ENCODE peak calls at places on chromosomes 4 and X, in five cellular contexts. A is BE2C; S is psoas muscle; X is naive thymus-derived CD4-positive, alpha-beta T cell; B is NT2/D1. F is an unnamed sample. For H3K36me3, the result is how much of the 10 kb centered on the place peaks cover.

GRCh38 chrX:16319929-16320328 is 152.6 kb downstream of the MAGEB17 start:
- DNase-seq in S (no peak), B (no peak), A (no peak), X (no peak), F (no peak)

GRCh38 chr4:72568959-72569718 is at the start of gene ADAMTS3:
- DNase-seq in X (no peak), S (peak), A (peak), B (peak), F (peak)

GRCh38 chrX:129235903-129236302 is 287.4 kb downstream of the SMARCA1 start:
- DNase-seq in S (no peak), X (no peak), B (no peak), A (no peak), F (peak)

GRCh38 chr4:53150631-53151488 is 215.0 kb downstream of the SCFD2 start:
- DNase-seq in A (no peak), B (no peak), X (no peak), S (no peak), F (no peak)

GRCh38 chr4:150395872-150396271 is 186.1 kb upstream of the MAB21L2 start:
- DNase-seq in B (no peak), S (no peak), X (no peak), A (no peak), F (no peak)

GRCh38 chr4:94325835-94326234 is 16.8 kb downstream of the HPGDS start:
- DNase-seq in B (no peak), X (no peak), S (no peak), A (no peak), F (no peak)

GRCh38 chr4:187965726-187966125 is 29.8 kb upstream of the ZFP42 start:
- DNase-seq in A (no peak), B (no peak), X (no peak), S (no peak), F (no peak)

GRCh38 chr4:78938474-78938867 is 767 bp downstream of the PAQR3 start:
- DNase-seq in B (no peak), S (no peak), X (no peak), A (no peak), F (no peak)

GRCh38 chrX:16188687-16189086 is 21.4 kb downstream of the MAGEB17 start:
- DNase-seq in X (no peak), S (no peak), A (no peak), B (no peak), F (no peak)

GRCh38 chr4:185224597-185224996 is 15.2 kb downstream of the SNX25 start:
- DNase-seq in S (no peak), A (no peak), B (no peak), X (no peak), F (no peak)

GRCh38 chr4:132227349-132228165 is 921.5 kb upstream of the PCDH10 start:
- DNase-seq in S (no peak), A (peak), X (no peak), B (peak), F (peak)

GRCh38 chr4:48035952-48036351 is 19.4 kb downstream of the NIPAL1 start:
- DNase-seq in B (no peak), A (no peak), X (no peak), S (no peak), F (no peak)

GRCh38 chrX:102711872-102712215 is 404 bp upstream of the GPRASP2 start:
- DNase-seq in S (no peak), A (no peak), X (no peak), B (no peak), F (no peak)
- H3K4me3 ChIP-seq in S (peak), A (peak), X (peak), B (peak), F (peak)

GRCh38 chrX:47245156-47245555 is 12.3 kb downstream of the USP11 start:
- DNase-seq in S (no peak), A (no peak), X (no peak), B (no peak), F (no peak)
- H3K36me3 ChIP-seq in S (half or more), A (under half), X (half or more), B (half or more), F (under half)

GRCh38 chr4:87525636-87526035 is 3.5 kb downstream of the SPARCL1 start:
- DNase-seq in S (no peak), X (no peak), A (no peak), B (no peak), F (no peak)
- H3K4me3 ChIP-seq in S (peak), X (no peak), A (no peak), B (no peak), F (no peak)

GRCh38 chr4:128865132-128865531 is 55.6 kb downstream of the JADE1 start:
- DNase-seq in A (no peak), B (no peak), S (no peak), X (no peak), F (no peak)

GRCh38 chr4:128866281-128866680 is 56.8 kb downstream of the JADE1 start:
- DNase-seq in B (no peak), A (no peak), X (no peak), S (no peak), F (no peak)

GRCh38 chr4:128861856-128862518 is 52.5 kb downstream of the JADE1 start:
- DNase-seq in S (no peak), X (peak), B (no peak), A (no peak), F (no peak)

GRCh38 chr4:128862608-128863313 is 53.3 kb downstream of the JADE1 start:
- DNase-seq in X (peak), S (no peak), A (no peak), B (no peak), F (peak)

GRCh38 chr4:128863314-128864075 is 54.0 kb downstream of the JADE1 start:
- DNase-seq in X (peak), S (peak), A (peak), B (peak), F (peak)
- H3K36me3 ChIP-seq in X (under half), S (half or more), A (half or more), B (half or more), F (half or more)

GRCh38 chrX:118727686-118728339 is 407 bp downstream of the IL13RA1 start:
- DNase-seq in A (peak), B (no peak), S (peak), X (no peak), F (no peak)

GRCh38 chrX:118724775-118725174 is 2.6 kb upstream of the IL13RA1 start:
- DNase-seq in A (no peak), S (no peak), B (no peak), X (no peak), F (no peak)

GRCh38 chrX:118726887-118727685 is at the start of gene IL13RA1:
- DNase-seq in S (peak), B (peak), X (no peak), A (peak), F (peak)

GRCh38 chrX:118730500-118731247 is 3.3 kb downstream of the IL13RA1 start:
- DNase-seq in X (no peak), B (no peak), A (no peak), S (no peak), F (peak)

DNA sequence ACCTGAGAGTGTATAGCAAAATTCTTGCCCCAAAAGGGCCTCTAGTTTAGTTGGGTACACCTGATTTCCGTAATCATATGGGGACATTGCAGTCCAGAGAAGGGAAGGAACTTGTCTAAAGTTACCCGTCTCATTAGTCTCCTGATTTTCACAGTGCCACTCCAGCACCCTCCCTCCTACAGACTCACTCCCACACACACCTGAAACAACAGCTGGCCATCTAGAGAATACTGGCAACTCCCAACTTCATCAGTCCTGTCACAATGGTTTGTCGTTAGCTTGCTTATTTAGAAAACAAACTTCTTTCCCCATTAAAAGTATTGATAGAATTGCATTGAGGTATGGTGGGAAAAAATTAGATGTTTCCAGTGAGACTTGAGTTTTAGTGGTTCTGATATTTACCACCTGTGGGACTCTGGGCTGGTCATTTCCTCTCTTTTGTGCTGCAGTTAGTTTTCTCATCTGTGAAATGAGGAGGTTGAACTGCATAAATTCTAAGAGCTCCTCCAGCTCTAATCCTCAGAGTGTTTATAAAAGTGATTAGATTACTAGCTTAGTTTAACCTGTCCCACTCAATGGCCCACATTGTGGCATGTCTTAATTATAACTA is 1.7 kb downstream of the IL13RA1 start:
- DNase-seq in B (no peak), S (no peak), A (no peak), X (no peak), F (no peak)
- H3K4me3 ChIP-seq in B (no peak), S (peak), A (no peak), X (no peak), F (no peak)

GRCh38 chrX:71573591-71573990 is 4.6 kb upstream of the GCNA start:
- DNase-seq in S (no peak), A (no peak), B (no peak), X (no peak), F (no peak)
- H3K36me3 ChIP-seq in S (half or more), A (under half), B (half or more), X (under half), F (under half)

GRCh38 chr4:142648378-142648777 is 197.7 kb downstream of the INPP4B start:
- DNase-seq in B (no peak), A (no peak), S (no peak), X (no peak), F (no peak)

GRCh38 chr4:142645478-142646108 is 200.5 kb downstream of the INPP4B start:
- DNase-seq in X (peak), S (no peak), B (no peak), A (no peak), F (no peak)
- H3K4me3 ChIP-seq in X (peak), S (no peak), B (no peak), A (no peak), F (no peak)

GRCh38 chr4:1846580-1846979 is 9.4 kb downstream of the LETM1 start:
- DNase-seq in B (no peak), A (no peak), S (no peak), X (no peak), F (no peak)
- H3K36me3 ChIP-seq in B (half or more), A (half or more), S (half or more), X (under half), F (under half)

DNA sequence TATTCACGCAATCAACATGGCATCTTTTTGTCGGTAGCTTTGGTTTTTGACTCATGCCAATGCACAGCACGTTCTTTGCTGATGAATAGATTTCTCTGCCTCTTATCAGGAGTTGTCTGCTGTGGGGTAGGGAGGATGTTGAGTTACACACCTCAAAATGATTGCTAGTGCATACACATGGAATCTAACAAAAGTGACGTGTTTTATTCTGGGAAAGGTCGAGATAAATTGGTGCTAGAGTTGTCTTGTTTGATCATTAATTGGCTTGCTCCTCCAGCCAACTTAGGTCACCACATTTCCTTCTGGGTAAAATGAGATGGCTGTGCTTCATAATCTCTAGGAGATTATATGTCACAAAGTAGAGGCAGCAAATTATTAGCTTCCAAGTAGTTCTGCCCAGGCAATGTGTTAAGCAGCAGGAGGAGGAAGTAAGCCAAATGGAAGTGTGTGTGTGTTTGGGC is 3.9 kb downstream of the RAB9A start:
- DNase-seq in S (no peak), B (no peak), A (no peak), X (no peak), F (no peak)
- H3K4me3 ChIP-seq in S (no peak), B (no peak), A (no peak), X (no peak), F (no peak)

GRCh38 chr4:82352118-82352824 is 21.5 kb downstream of the HNRNPD start:
- DNase-seq in X (no peak), A (no peak), B (no peak), S (no peak), F (no peak)
- H3K36me3 ChIP-seq in X (under half), A (half or more), B (half or more), S (half or more), F (under half)

F was measured in H7.